ENCODE peak calls at places on chromosomes 6 and 20, in four cellular contexts. P, C, L and G are unnamed samples.

GRCh38 chr20:4090756-4091331 is 75.5 kb upstream of the RNF24 start:
- DNase-seq in C (peak; percentile 48), L (peak; percentile 74), P (no peak), G (peak; percentile 44)

GRCh38 chr6:33696538-33697518 is 14.7 kb downstream of the UQCC2 start:
- DNase-seq in L (peak; percentile 91), C (peak; percentile 99), P (peak; percentile 73), G (no peak)

GRCh38 chr20:52056203-52057062 is 135.1 kb downstream of the ZFP64 start:
- DNase-seq in P (no peak), C (no peak), L (peak; percentile 86), G (peak; percentile 85)

GRCh38 chr20:12699374-12700228 is 309.2 kb upstream of the SPTLC3 start:
- DNase-seq in P (no peak), L (no peak), C (no peak), G (no peak)

GRCh38 chr20:3889489-3890409 is 562 bp downstream of the PANK2 start:
- DNase-seq in L (no peak), C (peak; percentile 53), P (peak; percentile 68), G (no peak)

GRCh38 chr6:39417440-39417839 is 94.9 kb upstream of the KCNK16 start:
- DNase-seq in P (no peak), L (no peak), C (no peak), G (no peak)

GRCh38 chr6:125584468-125584939 is 164.9 kb upstream of the HEY2 start:
- DNase-seq in P (no peak), C (peak; percentile 13), L (no peak), G (peak; percentile 78)

GRCh38 chr20:3106658-3107463 is 22.3 kb upstream of the AVP start:
- DNase-seq in L (no peak), C (no peak), P (no peak), G (no peak)

GRCh38 chr20:36355469-36356171 is 49.5 kb downstream of the DLGAP4 start:
- DNase-seq in P (no peak), C (no peak), L (no peak), G (no peak)

GRCh38 chr6:169028343-169028742 is 225.3 kb downstream of the THBS2 start:
- DNase-seq in C (no peak), P (no peak), L (no peak), G (no peak)

GRCh38 chr20:57198359-57199072 is 67.9 kb downstream of the BMP7 start:
- DNase-seq in P (no peak), C (no peak), L (no peak), G (no peak)

GRCh38 chr6:125824946-125825786 is 34.4 kb downstream of the NCOA7 start:
- DNase-seq in L (no peak), P (no peak), C (no peak), G (no peak)

GRCh38 chr6:100775667-100776066 is 105.5 kb downstream of the ASCC3 start:
- DNase-seq in L (peak; percentile 31), C (peak; percentile 4), P (no peak), G (no peak)

GRCh38 chr6:125985967-125986294 is 409 bp upstream of the TRMT11 start:
- DNase-seq in P (no peak), C (no peak), L (no peak), G (no peak)

GRCh38 chr6:122081921-122082320 is 317.5 kb upstream of the HSF2 start:
- DNase-seq in C (no peak), L (no peak), P (no peak), G (no peak)

GRCh38 chr6:41649596-41649995 is 11.3 kb downstream of the MDFI start:
- DNase-seq in P (no peak), L (no peak), C (no peak), G (no peak)

GRCh38 chr6:107348224-107348623 is 111.1 kb downstream of the PDSS2 start:
- DNase-seq in L (no peak), C (no peak), P (no peak), G (peak; percentile 4)

GRCh38 chr6:11615214-11615602 is 77.7 kb downstream of the TMEM170B start:
- DNase-seq in L (no peak), P (no peak), C (peak; percentile 51), G (peak; percentile 41)

GRCh38 chr6:169723991-169724553 is at the start of gene PHF10:
- DNase-seq in L (peak; percentile 21), P (no peak), C (no peak), G (peak; percentile 37)

GRCh38 chr6:35497571-35498406 is 910 bp upstream of the TEAD3 start:
- DNase-seq in C (peak; percentile 46), L (peak; percentile 86), P (peak; percentile 90), G (peak; percentile 60)

GRCh38 chr6:13141392-13141791 is 186.9 kb downstream of the TBC1D7 start:
- DNase-seq in P (no peak), L (no peak), C (no peak), G (no peak)

GRCh38 chr20:10609726-10610125 is 64.1 kb downstream of the JAG1 start:
- DNase-seq in P (no peak), C (peak; percentile 39), L (peak; percentile 61), G (no peak)

GRCh38 chr6:46053034-46053933 is 37.6 kb upstream of the CLIC5 start:
- DNase-seq in L (peak; percentile 27), C (peak; percentile 41), P (no peak), G (no peak)

GRCh38 chr6:16064687-16065086 is 64.2 kb upstream of the MYLIP start:
- DNase-seq in L (no peak), P (no peak), C (no peak), G (no peak)

GRCh38 chr20:46458891-46459750 is 52.7 kb upstream of the ELMO2 start:
- DNase-seq in C (no peak), P (no peak), L (peak; percentile 2), G (peak; percentile 44)

GRCh38 chr6:138372711-138373463 is 4.8 kb upstream of the SMIM28 start:
- DNase-seq in C (peak; percentile 79), L (peak; percentile 65), P (no peak), G (peak; percentile 61)

GRCh38 chr6:35161776-35162607 is 20.9 kb upstream of the TCP11 start:
- DNase-seq in P (no peak), C (peak; percentile 41), L (peak; percentile 50), G (no peak)

GRCh38 chr20:37416202-37417145 is 70.5 kb downstream of the SRC start:
- DNase-seq in C (no peak), P (no peak), L (no peak), G (no peak)

GRCh38 chr6:132161283-132161682 is 210.1 kb upstream of the CCN2 start:
- DNase-seq in C (peak; percentile 70), L (peak; percentile 81), P (no peak), G (peak; percentile 58)

GRCh38 chr6:142621822-142622221 is 320.0 kb downstream of the ADGRG6 start:
- DNase-seq in P (no peak), C (no peak), L (no peak), G (no peak)

GRCh38 chr20:62782149-62782892 is 14.0 kb upstream of the MRGBP start:
- DNase-seq in P (no peak), L (no peak), C (no peak), G (no peak)
- TF ChIP-seq CTCF in P (no peak), L (peak; percentile 31), C (no peak), G (peak; percentile 23)

GRCh38 chr6:2866183-2866846 is 24.7 kb upstream of the SERPINB1 start:
- DNase-seq in C (peak; percentile 36), L (no peak), P (no peak), G (no peak)
- H3K4me3 ChIP-seq in C (no peak overlapping the region), L (no peak overlapping the region), P (no peak overlapping the region), G (no peak overlapping the region)

DNA sequence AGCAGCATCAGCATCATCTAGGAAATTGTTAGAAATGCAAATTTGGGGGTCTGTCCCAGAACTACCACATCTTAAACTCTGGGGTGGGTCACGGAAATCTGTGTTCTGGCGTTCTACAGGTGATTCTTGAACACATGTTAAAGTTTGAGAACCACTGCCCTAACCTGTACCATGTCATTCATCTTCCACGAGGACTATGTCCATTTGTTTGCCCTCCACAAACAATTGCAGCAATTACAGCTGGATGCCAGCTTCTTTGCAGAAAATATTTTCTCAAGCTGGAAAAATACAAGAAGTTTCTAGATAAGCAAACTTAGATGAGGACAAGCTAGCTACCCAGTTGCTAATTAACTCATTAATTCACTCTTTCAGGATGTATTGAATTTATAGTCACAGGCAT is 54.1 kb downstream of the MAFB start:
- DNase-seq in C (no peak), L (no peak), P (no peak), G (no peak)
- TF ChIP-seq CTCF in C (no peak), L (no peak), P (no peak), G (no peak)

GRCh38 chr6:144585217-144585814 is 300.2 kb downstream of the UTRN start:
- DNase-seq in P (no peak), L (peak; percentile 69), C (peak; percentile 59), G (peak; percentile 59)
- H3K4me3 ChIP-seq in P (no peak overlapping the region), L (no peak overlapping the region), C (no peak overlapping the region), G (no peak overlapping the region)

DNA sequence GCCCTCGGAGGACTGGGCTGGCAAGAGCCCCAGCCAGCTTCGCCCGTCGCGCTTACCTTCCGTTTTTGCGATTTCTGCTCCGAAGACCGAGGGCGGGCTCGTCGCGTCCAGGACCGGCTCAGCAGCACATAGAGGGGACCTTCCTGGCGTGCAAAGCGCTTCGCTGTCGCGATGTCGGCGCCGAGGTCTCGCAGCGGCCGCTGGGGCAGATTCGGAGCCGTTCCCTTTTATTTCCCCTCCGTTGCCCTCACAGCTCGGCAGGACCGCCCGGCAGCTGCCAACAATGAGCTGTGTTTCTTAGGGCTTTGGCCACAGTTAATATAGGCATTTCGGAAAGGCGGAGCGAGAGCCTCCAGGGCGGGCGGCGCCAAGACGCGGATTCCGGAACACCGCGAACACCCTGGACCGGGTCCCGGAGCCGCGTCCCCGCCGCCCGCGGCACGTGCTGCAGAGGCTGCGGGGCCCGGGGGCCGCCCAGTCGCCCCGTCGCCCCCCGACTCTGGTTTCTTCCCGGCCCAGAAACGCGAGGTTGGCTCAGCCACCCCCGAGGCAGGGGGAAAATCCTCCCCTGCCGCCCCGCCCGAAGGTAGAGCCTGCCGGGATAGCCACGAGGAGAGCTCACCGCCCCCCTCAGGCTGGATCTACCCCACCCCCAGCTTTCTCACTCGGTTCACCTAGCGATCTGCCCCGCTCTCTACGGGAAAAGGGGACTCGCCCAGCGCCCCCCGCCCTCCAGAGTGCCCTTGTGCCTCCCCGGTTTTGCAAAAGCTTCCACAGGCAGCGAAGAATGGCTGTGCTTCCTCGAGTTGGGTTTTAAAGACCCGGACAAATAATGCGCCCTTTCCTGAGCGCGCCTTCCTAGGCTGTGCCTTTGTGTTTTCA is at the start of gene CITED2:
- DNase-seq in C (peak; percentile 93), P (peak; percentile 96), L (peak; percentile 98), G (peak; percentile 94)
- TF ChIP-seq CTCF in C (no peak), P (peak; percentile 40), L (peak; percentile 16), G (peak; percentile 9)

GRCh38 chr6:1606533-1607235 is 3.0 kb upstream of the FOXC1 start:
- DNase-seq in C (no peak), L (no peak), P (no peak), G (no peak)

GRCh38 chr6:1608976-1609661 is 596 bp upstream of the FOXC1 start:
- DNase-seq in L (no peak), C (peak; percentile 51), P (peak; percentile 62), G (no peak)

GRCh38 chr6:1608222-1608975 is 1.3 kb upstream of the FOXC1 start:
- DNase-seq in L (no peak), P (no peak), C (peak; percentile 15), G (no peak)

GRCh38 chr6:1607236-1607556 is 2.5 kb upstream of the FOXC1 start:
- DNase-seq in P (no peak), C (no peak), L (no peak), G (no peak)

GRCh38 chr6:1607557-1608221 is 2.0 kb upstream of the FOXC1 start:
- DNase-seq in C (peak; percentile 11), L (no peak), P (no peak), G (no peak)
- H3K4me3 ChIP-seq in C (no peak overlapping the region), L (no peak overlapping the region), P (no peak overlapping the region), G (no peak overlapping the region)